ENCODE peak calls at places on chromosome 14, in seven cellular contexts. Q, N, Y, E, U, G and B are unnamed samples.

GRCh38 chr14:35213869-35214387 is 78.3 kb upstream of the PSMA6 start:
- DNase-seq in Q (peak), N (no peak), Y (no peak), E (no peak), U (no peak), G (no peak), B (peak)

GRCh38 chr14:31947076-31947475 is 130.0 kb upstream of the ARHGAP5 start:
- DNase-seq in Q (no peak), N (no peak), Y (no peak), E (no peak), U (no peak), G (no peak), B (no peak)

GRCh38 chr14:29851397-29851796 is 76.2 kb downstream of the PRKD1 start:
- DNase-seq in Q (peak), N (no peak), Y (no peak), E (no peak), U (no peak), G (no peak), B (no peak)

GRCh38 chr14:55427439-55427838 is 13.0 kb downstream of the TBPL2 start:
- DNase-seq in Q (no peak), N (no peak), Y (no peak), E (no peak), U (no peak), G (no peak), B (peak)

GRCh38 chr14:64685364-64686130 is 18.7 kb upstream of the PLEKHG3 start:
- DNase-seq in Q (no peak), N (no peak), Y (no peak), E (no peak), U (no peak), G (no peak), B (no peak)

GRCh38 chr14:89365071-89365801 is 51.8 kb downstream of the FOXN3 start:
- DNase-seq in Q (no peak), N (no peak), Y (no peak), E (peak), U (no peak), G (peak), B (no peak)

GRCh38 chr14:99741227-99741976 is 51.8 kb upstream of the EML1 start:
- DNase-seq in Q (no peak), N (no peak), Y (no peak), E (no peak), U (no peak), G (no peak), B (no peak)

GRCh38 chr14:85527006-85527405 is 2.9 kb upstream of the FLRT2 start:
- DNase-seq in Q (peak), N (no peak), Y (no peak), E (no peak), U (no peak), G (no peak), B (peak)

GRCh38 chr14:80403036-80403435 is 191.7 kb upstream of the DIO2 start:
- DNase-seq in Q (no peak), N (no peak), Y (no peak), E (no peak), U (no peak), G (no peak), B (peak)

GRCh38 chr14:76324133-76324532 is 51.8 kb upstream of the ESRRB start:
- DNase-seq in Q (no peak), N (no peak), Y (no peak), E (no peak), U (no peak), G (no peak), B (no peak)

GRCh38 chr14:102437997-102438922 is 71.3 kb downstream of the ANKRD9 start:
- DNase-seq in Q (peak), N (peak), Y (peak), E (peak), U (peak), G (peak), B (peak)

GRCh38 chr14:89640141-89640540 is 223.1 kb upstream of the FOXN3 start:
- DNase-seq in Q (peak), N (no peak), Y (no peak), E (no peak), U (no peak), G (no peak), B (no peak)

GRCh38 chr14:104757238-104757585 is 4.3 kb downstream of the SIVA1 start:
- DNase-seq in Q (no peak), N (no peak), Y (no peak), E (no peak), U (no peak), G (no peak), B (no peak)

GRCh38 chr14:76710093-76711010 is 50.9 kb upstream of the VASH1 start:
- DNase-seq in Q (peak), N (no peak), Y (peak), E (no peak), U (no peak), G (no peak), B (peak)

GRCh38 chr14:61126083-61126962 is 145.3 kb downstream of the SLC38A6 start:
- DNase-seq in Q (no peak), N (no peak), Y (no peak), E (no peak), U (no peak), G (no peak), B (no peak)

GRCh38 chr14:24368562-24369252 is 723 bp downstream of the NFATC4 start:
- DNase-seq in Q (peak), N (no peak), Y (peak), E (no peak), U (peak), G (peak), B (no peak)

GRCh38 chr14:82647088-82647697 is 1113.5 kb upstream of the SEL1L start:
- DNase-seq in Q (no peak), N (no peak), Y (no peak), E (no peak), U (no peak), G (no peak), B (no peak)

GRCh38 chr14:73188501-73188903 is 48.8 kb upstream of the PAPLN start:
- DNase-seq in Q (peak), N (no peak), Y (no peak), E (no peak), U (no peak), G (no peak), B (peak)